ENCODE peak calls at places on chromosome 7, in five cellular contexts. N is fibroblast of mammary gland, W is endodermal cell, T is IMR-90, D is astrocyte of the cerebellum. B is an unnamed sample.
A peak's percentile ranks its signal among the peaks of the same experiment; 100 is the strongest.

GRCh38 chr7:163298-163695 is 29.1 kb upstream of the FAM20C start:
- DNase-seq in T (no peak), W (no peak), N (no peak), D (no peak), B (no peak)

GRCh38 chr7:27423821-27424220 is 181.2 kb downstream of the EVX1 start:
- DNase-seq in N (no peak), W (no peak), T (no peak), D (no peak), B (no peak)

GRCh38 chr7:111308691-111309090 is 217.8 kb downstream of the LRRN3 start:
- DNase-seq in W (no peak), T (no peak), N (no peak), D (no peak), B (no peak)

GRCh38 chr7:110677405-110677804 is 413.5 kb upstream of the LRRN3 start:
- DNase-seq in N (no peak), D (no peak), W (no peak), T (peak; percentile 66), B (no peak)

GRCh38 chr7:38179719-38180333 is 1.8 kb downstream of the STARD3NL start:
- DNase-seq in T (peak; percentile 37), N (peak; percentile 40), D (no peak), W (no peak), B (no peak)

GRCh38 chr7:37287093-37287492 is 161.6 kb downstream of the ELMO1 start:
- DNase-seq in N (no peak), D (no peak), T (no peak), W (no peak), B (no peak)

GRCh38 chr7:75921479-75921878 is 6.5 kb downstream of the POR start:
- DNase-seq in N (no peak), T (no peak), D (no peak), W (no peak), B (no peak)

GRCh38 chr7:92634924-92635519 is 44.8 kb upstream of the FAM133B start:
- DNase-seq in T (peak; percentile 90), D (peak; percentile 63), W (no peak), N (peak; percentile 88), B (peak; percentile 53)

GRCh38 chr7:140058517-140058916 is 4.2 kb downstream of the PARP12 start:
- DNase-seq in W (no peak), D (no peak), T (no peak), N (no peak), B (no peak)

GRCh38 chr7:49773939-49774458 is 561 bp downstream of the VWC2 start:
- DNase-seq in D (no peak), W (no peak), N (no peak), T (no peak), B (no peak)

GRCh38 chr7:3754488-3755365 is 453.7 kb downstream of the SDK1 start:
- DNase-seq in T (peak; percentile 56), D (peak; percentile 85), W (peak; percentile 70), N (peak; percentile 45), B (no peak)

GRCh38 chr7:102063736-102064135 is 222.9 kb upstream of the SH2B2 start:
- DNase-seq in T (peak; percentile 68), N (peak; percentile 33), W (peak; percentile 95), D (no peak), B (peak; percentile 77)

GRCh38 chr7:16668049-16668858 is 22.3 kb downstream of the BZW2 start:
- DNase-seq in N (peak; percentile 100), W (no peak), D (peak; percentile 97), T (peak; percentile 100), B (peak; percentile 99)

GRCh38 chr7:12403287-12404181 is at the start of gene VWDE:
- DNase-seq in N (peak; percentile 10), T (no peak), D (no peak), W (peak; percentile 94), B (no peak)

GRCh38 chr7:41592226-41592625 is 110.7 kb downstream of the INHBA start:
- DNase-seq in N (no peak), T (no peak), D (no peak), W (no peak), B (no peak)

GRCh38 chr7:142455392-142455791 is 197.5 kb upstream of the PRSS58 start:
- DNase-seq in D (no peak), T (no peak), N (peak; percentile 17), W (no peak), B (no peak)

GRCh38 chr7:112714917-112715316 is 75.3 kb downstream of the TMEM168 start:
- DNase-seq in D (no peak), N (no peak), T (no peak), W (no peak), B (no peak)

GRCh38 chr7:131628634-131629033 is 72.2 kb upstream of the PODXL start:
- DNase-seq in D (no peak), T (no peak), N (no peak), W (peak; percentile 46), B (no peak)

GRCh38 chr7:131624536-131624935 is 68.1 kb upstream of the PODXL start:
- DNase-seq in N (no peak), D (no peak), T (no peak), W (no peak), B (no peak)

GRCh38 chr7:131626643-131627042 is 70.2 kb upstream of the PODXL start:
- DNase-seq in W (peak; percentile 43), N (no peak), T (no peak), D (no peak), B (no peak)

GRCh38 chr7:131627589-131628212 is 71.3 kb upstream of the PODXL start:
- DNase-seq in D (no peak), N (no peak), W (peak; percentile 41), T (no peak), B (no peak)

GRCh38 chr7:131625817-131626372 is 69.5 kb upstream of the PODXL start:
- DNase-seq in D (no peak), T (peak; percentile 91), W (peak; percentile 96), N (peak; percentile 52), B (peak; percentile 96)
- TF ChIP-seq CTCF in D (peak; percentile 2), T (peak; percentile 19), W (peak; percentile 56), N (no peak), B (peak; percentile 28)

DNA sequence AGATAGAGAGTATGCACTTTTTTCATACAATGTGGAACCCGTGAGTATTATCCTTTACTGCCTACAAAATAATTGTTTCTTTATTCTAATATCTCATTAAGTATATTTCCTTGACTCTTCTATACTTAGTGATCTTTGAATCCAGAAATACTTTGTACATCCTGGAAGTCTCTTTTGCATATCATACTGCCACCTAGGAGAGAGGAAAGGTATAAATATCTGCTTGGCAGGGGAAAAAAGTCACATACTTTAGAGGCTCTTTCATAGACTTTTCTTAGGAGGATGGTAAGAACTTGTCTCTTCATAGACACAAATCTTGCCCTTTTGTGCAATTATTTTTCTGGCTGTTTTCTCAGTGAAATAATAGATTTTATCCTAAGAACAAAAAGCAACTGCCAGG is 436.0 kb downstream of the PAXIP1 start:
- DNase-seq in T (no peak), N (no peak), W (no peak), D (no peak), B (no peak)
- TF ChIP-seq CTCF in T (no peak), N (no peak), W (peak; percentile 72), D (no peak), B (no peak)

DNA sequence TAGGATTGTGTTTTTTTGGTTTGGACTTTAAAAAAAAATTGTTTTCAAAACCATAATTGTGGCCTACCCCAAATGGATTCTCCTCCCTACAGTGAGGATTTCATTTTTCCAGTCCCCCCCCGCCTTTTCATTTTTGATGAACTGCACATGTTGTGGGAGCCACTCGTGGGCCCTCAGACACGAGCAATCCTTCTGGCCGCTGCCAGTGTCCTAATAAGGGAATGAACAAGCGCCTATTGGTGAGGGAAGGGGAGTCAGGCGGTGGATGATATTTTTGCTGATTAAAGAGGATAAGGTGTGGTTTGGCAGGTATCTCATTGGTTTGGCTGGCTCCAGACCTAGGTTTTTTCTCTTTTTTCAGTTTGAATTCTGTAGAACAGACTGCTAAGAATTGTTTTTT is 78.7 kb upstream of the AGBL3 start:
- DNase-seq in D (peak; percentile 67), N (peak; percentile 53), W (no peak), T (no peak), B (peak; percentile 23)
- TF ChIP-seq CTCF in D (no peak), N (no peak), W (no peak), T (no peak), B (no peak)

GRCh38 chr7:43456200-43456599 is 126.7 kb upstream of the STK17A start:
- DNase-seq in T (no peak), W (no peak), D (no peak), N (no peak), B (no peak)
- TF ChIP-seq CTCF in T (peak; percentile 10), W (peak; percentile 50), D (peak; percentile 27), N (no peak), B (no peak)

GRCh38 chr7:51000956-51001355 is 218.3 kb upstream of the GRB10 start:
- DNase-seq in D (no peak), T (no peak), W (no peak), N (no peak), B (no peak)
- TF ChIP-seq CTCF in D (no peak), T (no peak), W (peak; percentile 58), N (peak; percentile 14), B (peak; percentile 38)

B was measured in HFFc6.